ENCODE peak calls at places on chromosomes 5 and 9, in nine cellular contexts. H is SK-N-SH, L is GM23338, U is PC-3, V is HCT116, C is GM23248, N is hepatocyte, O is neural progenitor cell, A is OCI-LY7. G is an unnamed sample.

GRCh38 chr5:143355710-143356109 is 47.8 kb downstream of the NR3C1 start:
- DNase-seq in V (peak; percentile 84), A (no peak), L (no peak), H (peak; percentile 50), U (peak; percentile 87), N (peak; percentile 80), O (no peak), C (peak; percentile 95), G (no peak)

GRCh38 chr9:92141144-92142129 is 26.2 kb upstream of the SPTLC1 start:
- DNase-seq in A (no peak), N (peak; percentile 80), L (peak; percentile 68), U (peak; percentile 16), C (peak; percentile 76), V (no peak), H (peak; percentile 79), O (peak; percentile 76), G (peak; percentile 21)

GRCh38 chr9:4669890-4670289 is 3.6 kb upstream of the SPATA6L start:
- DNase-seq in V (no peak), H (no peak), N (no peak), A (no peak), U (no peak), L (no peak), O (no peak), C (no peak), G (no peak)

GRCh38 chr9:113636165-113636564 is 172.6 kb downstream of the RGS3 start:
- DNase-seq in O (no peak), N (no peak), C (no peak), A (no peak), U (no peak), H (no peak), L (no peak), V (no peak), G (no peak)

GRCh38 chr9:132233138-132233537 is 71.3 kb downstream of the NTNG2 start:
- DNase-seq in A (no peak), O (no peak), H (no peak), U (no peak), V (no peak), C (no peak), L (no peak), N (no peak), G (no peak)

GRCh38 chr5:73188764-73189521 is 15.9 kb downstream of the TMEM174 start:
- DNase-seq in N (no peak), H (no peak), L (peak; percentile 68), V (peak; percentile 8), A (no peak), C (peak; percentile 56), U (no peak), O (no peak), G (no peak)

GRCh38 chr5:6820851-6821479 is 107.7 kb downstream of the TENT4A start:
- DNase-seq in N (peak; percentile 67), V (peak; percentile 27), C (peak; percentile 37), O (peak; percentile 75), A (peak; percentile 44), U (peak; percentile 60), H (peak; percentile 70), L (peak; percentile 80), G (peak; percentile 76)

GRCh38 chr9:18163146-18163545 is 310.8 kb upstream of the ADAMTSL1 start:
- DNase-seq in N (no peak), O (no peak), H (no peak), A (no peak), C (no peak), L (no peak), V (no peak), U (no peak), G (no peak)

GRCh38 chr9:17082343-17082742 is 52.5 kb upstream of the CNTLN start:
- DNase-seq in H (peak; percentile 63), V (no peak), L (peak; percentile 71), N (peak; percentile 48), C (peak; percentile 26), U (no peak), O (peak; percentile 68), A (no peak), G (no peak)

GRCh38 chr9:4762889-4763521 is 22.0 kb upstream of the AK3 start:
- DNase-seq in N (peak; percentile 24), L (peak; percentile 68), H (peak; percentile 16), U (no peak), V (no peak), O (peak; percentile 82), A (no peak), C (peak; percentile 62), G (no peak)

GRCh38 chr9:101235105-101235866 is 149.5 kb downstream of the BAAT start:
- DNase-seq in H (peak; percentile 2), V (peak; percentile 13), N (peak; percentile 45), L (peak; percentile 81), A (peak; percentile 4), O (peak; percentile 58), C (peak; percentile 33), U (peak; percentile 26), G (peak; percentile 52)

DNA sequence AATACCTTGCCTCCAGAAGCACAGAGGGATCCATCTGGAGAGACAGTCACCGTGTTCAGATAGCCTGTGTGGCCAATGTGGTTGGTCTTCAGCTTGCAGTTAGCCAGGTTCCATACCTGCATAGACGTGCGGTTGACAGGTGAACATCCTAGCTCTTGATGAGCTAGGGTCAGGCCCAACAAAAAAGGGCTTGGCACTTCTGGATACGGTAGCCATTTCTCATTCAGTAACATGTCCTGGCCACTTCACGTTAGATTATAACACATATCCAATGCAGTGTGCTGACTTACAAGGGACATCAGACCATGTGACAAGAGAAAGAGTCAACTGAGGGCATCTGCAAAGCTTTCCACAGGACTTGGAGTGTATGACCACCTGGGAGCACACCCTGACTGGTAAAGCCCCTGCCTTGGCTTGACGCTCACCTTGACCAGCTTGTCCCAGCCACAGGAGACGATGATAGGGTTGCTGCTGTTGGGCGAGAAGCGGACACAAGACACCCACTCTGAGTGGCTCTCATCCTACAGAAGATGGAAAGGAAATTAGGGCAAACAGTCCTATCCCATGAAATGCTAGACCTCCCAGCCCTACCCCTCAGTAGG is 4.5 kb downstream of the RACK1 start:
- DNase-seq in V (no peak), C (no peak), A (no peak), O (no peak), N (no peak), U (no peak), H (no peak), L (no peak), G (no peak)
- H3K4me2 ChIP-seq in V (no peak overlapping the region), C (no peak overlapping the region), A (peak overlapping the region; percentile 6), O (no peak overlapping the region), N (no peak overlapping the region), U (no peak overlapping the region), H (peak overlapping the region; percentile 85), L (no peak overlapping the region), G (no peak overlapping the region)

DNA sequence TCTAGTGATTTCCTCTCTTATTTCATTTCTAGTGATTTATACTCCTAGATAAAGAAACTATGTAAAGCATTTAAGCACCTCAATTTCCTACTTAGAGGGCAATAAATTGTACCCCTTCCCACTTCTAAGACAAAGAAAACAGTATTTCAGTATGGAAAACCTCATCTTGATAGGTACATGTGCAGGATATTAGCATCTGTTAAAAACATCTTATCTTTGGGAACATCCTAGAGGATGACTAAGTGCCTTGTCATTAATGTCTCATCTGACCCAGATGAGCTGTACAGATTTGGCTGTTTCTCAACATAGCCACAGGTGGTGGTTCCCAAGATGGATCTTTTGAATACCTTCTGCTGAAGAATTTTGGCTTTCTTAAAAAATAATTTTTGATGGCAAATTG is 5.7 kb downstream of the MEGF10 start:
- DNase-seq in U (peak; percentile 86), C (peak; percentile 79), H (no peak), O (no peak), L (no peak), N (no peak), A (no peak), V (no peak), G (no peak)
- TF ChIP-seq EZH2phosphoT487 in U (no peak), C (no peak), H (no peak), O (no peak), L (no peak), N (no peak), A (no peak), V (no peak), G (no peak)

GRCh38 chr5:95959051-95959963 is 2.3 kb downstream of the ELL2 start:
- DNase-seq in N (peak; percentile 27), O (peak; percentile 7), H (no peak), V (no peak), L (peak; percentile 27), U (no peak), A (no peak), C (peak; percentile 48), G (no peak)
- H3K4me3 ChIP-seq in N (peak overlapping the region; percentile 80), O (peak overlapping the region; percentile 89), H (peak overlapping the region; percentile 87), V (no peak overlapping the region), L (peak overlapping the region; percentile 77), U (peak overlapping the region; percentile 99), A (no peak overlapping the region), C (peak overlapping the region; percentile 97), G (peak overlapping the region; percentile 96)

DNA sequence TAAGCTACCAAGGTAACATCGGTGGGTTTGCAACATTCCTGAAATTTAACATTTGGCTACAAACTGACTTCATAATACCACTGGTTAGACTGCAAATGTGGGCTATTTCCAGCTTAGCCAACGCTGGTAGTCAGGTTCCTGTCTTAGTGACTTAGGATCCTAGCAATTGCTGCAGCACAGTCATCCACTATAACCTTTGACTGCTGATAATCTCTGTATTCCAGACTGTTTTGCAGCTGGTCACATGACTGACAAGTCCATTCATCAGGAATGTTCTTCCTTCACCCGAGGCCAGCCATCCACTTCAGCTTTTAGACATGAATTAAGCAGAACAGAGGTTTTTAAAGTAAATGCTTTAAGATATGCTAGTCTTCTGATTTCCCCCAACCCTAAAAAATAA is 425.9 kb upstream of the MPDZ start:
- DNase-seq in C (peak; percentile 28), V (no peak), A (no peak), O (no peak), L (no peak), N (peak; percentile 15), U (no peak), H (no peak), G (no peak)
- H3K4me2 ChIP-seq in C (peak overlapping the region; percentile 67), V (no peak overlapping the region), A (no peak overlapping the region), O (no peak overlapping the region), L (no peak overlapping the region), N (peak overlapping the region; percentile 41), U (no peak overlapping the region), H (no peak overlapping the region), G (no peak overlapping the region)